ENCODE peak calls at places on chromosomes 7 and 10, in six cellular contexts. One of them, this sample, is unnamed.

GRCh38 chr7:148773344-148773743 is 74.6 kb downstream of the CUL1 start:
- DNase-seq in uterus: no peak
- DNase-seq in WERI-Rb-1: no peak
- DNase-seq in fibroblast of pulmonary artery: no peak
- DNase-seq in AG04450: no peak
- DNase-seq in coronary artery: no peak
- DNase-seq in this sample: no peak

GRCh38 chr10:11823989-11824346 is 812 bp downstream of the PROSER2 start:
- DNase-seq in uterus: no peak
- DNase-seq in WERI-Rb-1: no peak
- DNase-seq in fibroblast of pulmonary artery: peak; percentile 29
- DNase-seq in AG04450: no peak
- DNase-seq in coronary artery: no peak
- DNase-seq in this sample: peak; percentile 11

GRCh38 chr10:34280599-34281374 is 534.3 kb downstream of the PARD3 start:
- DNase-seq in uterus: peak; percentile 56
- DNase-seq in WERI-Rb-1: no peak
- DNase-seq in fibroblast of pulmonary artery: peak; percentile 99
- DNase-seq in AG04450: peak; percentile 89
- DNase-seq in coronary artery: no peak
- DNase-seq in this sample: peak; percentile 99

GRCh38 chr7:158241919-158242318 is 345.7 kb downstream of the PTPRN2 start:
- DNase-seq in uterus: no peak
- DNase-seq in WERI-Rb-1: no peak
- DNase-seq in fibroblast of pulmonary artery: no peak
- DNase-seq in AG04450: no peak
- DNase-seq in coronary artery: no peak
- DNase-seq in this sample: no peak

GRCh38 chr7:153430931-153431330 is 621.3 kb upstream of the DPP6 start:
- DNase-seq in uterus: no peak
- DNase-seq in WERI-Rb-1: no peak
- DNase-seq in fibroblast of pulmonary artery: no peak
- DNase-seq in AG04450: no peak
- DNase-seq in coronary artery: no peak
- DNase-seq in this sample: no peak

GRCh38 chr10:87593702-87594101 is 66.0 kb upstream of the PAPSS2 start:
- DNase-seq in uterus: no peak
- DNase-seq in WERI-Rb-1: no peak
- DNase-seq in fibroblast of pulmonary artery: no peak
- DNase-seq in AG04450: peak; percentile 11
- DNase-seq in coronary artery: no peak
- DNase-seq in this sample: peak; percentile 24

GRCh38 chr7:48168159-48168558 is 3.1 kb upstream of the ABCA13 start:
- DNase-seq in uterus: no peak
- DNase-seq in WERI-Rb-1: no peak
- DNase-seq in fibroblast of pulmonary artery: peak; percentile 51
- DNase-seq in AG04450: no peak
- DNase-seq in coronary artery: no peak
- DNase-seq in this sample: peak; percentile 7

GRCh38 chr7:77830649-77831355 is 32.2 kb downstream of the PHTF2 start:
- DNase-seq in uterus: no peak
- DNase-seq in WERI-Rb-1: no peak
- DNase-seq in fibroblast of pulmonary artery: no peak
- DNase-seq in AG04450: no peak
- DNase-seq in coronary artery: no peak
- DNase-seq in this sample: no peak

GRCh38 chr10:110802551-110803238 is 69.0 kb upstream of the PDCD4 start:
- DNase-seq in uterus: peak; percentile 46
- DNase-seq in WERI-Rb-1: no peak
- DNase-seq in fibroblast of pulmonary artery: peak; percentile 70
- DNase-seq in AG04450: peak; percentile 71
- DNase-seq in coronary artery: no peak
- DNase-seq in this sample: peak; percentile 75

GRCh38 chr10:121217331-121217730 is 366.2 kb downstream of the WDR11 start:
- DNase-seq in uterus: no peak
- DNase-seq in WERI-Rb-1: no peak
- DNase-seq in fibroblast of pulmonary artery: no peak
- DNase-seq in AG04450: no peak
- DNase-seq in coronary artery: no peak
- DNase-seq in this sample: no peak

GRCh38 chr7:112448891-112449290 is 1.4 kb upstream of the IFRD1 start:
- DNase-seq in uterus: no peak
- DNase-seq in WERI-Rb-1: no peak
- DNase-seq in fibroblast of pulmonary artery: no peak
- DNase-seq in AG04450: no peak
- DNase-seq in coronary artery: no peak
- DNase-seq in this sample: no peak

GRCh38 chr7:82268632-82269031 is 174.9 kb downstream of the CACNA2D1 start:
- DNase-seq in uterus: no peak
- DNase-seq in WERI-Rb-1: no peak
- DNase-seq in fibroblast of pulmonary artery: peak; percentile 18
- DNase-seq in AG04450: no peak
- DNase-seq in coronary artery: no peak
- DNase-seq in this sample: peak; percentile 24

GRCh38 chr10:80539421-80539999 is 1.8 kb downstream of the SH2D4B start:
- DNase-seq in uterus: no peak
- DNase-seq in WERI-Rb-1: no peak
- DNase-seq in fibroblast of pulmonary artery: no peak
- DNase-seq in AG04450: no peak
- DNase-seq in coronary artery: peak; percentile 67
- DNase-seq in this sample: no peak

GRCh38 chr10:91290607-91291006 is 70.1 kb downstream of the PCGF5 start:
- DNase-seq in uterus: no peak
- DNase-seq in WERI-Rb-1: no peak
- DNase-seq in fibroblast of pulmonary artery: no peak
- DNase-seq in AG04450: no peak
- DNase-seq in coronary artery: no peak
- DNase-seq in this sample: no peak
- TF ChIP-seq CTCF in uterus: no peak
- TF ChIP-seq CTCF in WERI-Rb-1: no peak
- TF ChIP-seq CTCF in fibroblast of pulmonary artery: no peak
- TF ChIP-seq CTCF in AG04450: no peak
- TF ChIP-seq CTCF in coronary artery: no peak
- TF ChIP-seq CTCF in this sample: no peak

GRCh38 chr10:132387723-132388210 is 9.2 kb upstream of the PWWP2B start:
- DNase-seq in uterus: peak; percentile 76
- DNase-seq in WERI-Rb-1: peak; percentile 67
- DNase-seq in fibroblast of pulmonary artery: peak; percentile 42
- DNase-seq in AG04450: no peak
- DNase-seq in coronary artery: no peak
- DNase-seq in this sample: peak; percentile 54
- H3K4me3 ChIP-seq in uterus: no peak overlapping the region
- H3K4me3 ChIP-seq in WERI-Rb-1: no peak overlapping the region
- H3K4me3 ChIP-seq in fibroblast of pulmonary artery: no peak overlapping the region
- H3K4me3 ChIP-seq in AG04450: no peak overlapping the region
- H3K4me3 ChIP-seq in coronary artery: peak overlapping the region; percentile 51
- H3K4me3 ChIP-seq in this sample: no peak overlapping the region

GRCh38 chr10:107409517-107409916 is 245.0 kb upstream of the SORCS1 start:
- DNase-seq in uterus: no peak
- DNase-seq in WERI-Rb-1: peak; percentile 22
- DNase-seq in fibroblast of pulmonary artery: peak; percentile 62
- DNase-seq in AG04450: no peak
- DNase-seq in coronary artery: no peak
- DNase-seq in this sample: peak; percentile 44
- TF ChIP-seq CTCF in uterus: no peak
- TF ChIP-seq CTCF in WERI-Rb-1: peak; percentile 40
- TF ChIP-seq CTCF in fibroblast of pulmonary artery: peak; percentile 37
- TF ChIP-seq CTCF in AG04450: no peak
- TF ChIP-seq CTCF in coronary artery: no peak
- TF ChIP-seq CTCF in this sample: peak; percentile 17

DNA sequence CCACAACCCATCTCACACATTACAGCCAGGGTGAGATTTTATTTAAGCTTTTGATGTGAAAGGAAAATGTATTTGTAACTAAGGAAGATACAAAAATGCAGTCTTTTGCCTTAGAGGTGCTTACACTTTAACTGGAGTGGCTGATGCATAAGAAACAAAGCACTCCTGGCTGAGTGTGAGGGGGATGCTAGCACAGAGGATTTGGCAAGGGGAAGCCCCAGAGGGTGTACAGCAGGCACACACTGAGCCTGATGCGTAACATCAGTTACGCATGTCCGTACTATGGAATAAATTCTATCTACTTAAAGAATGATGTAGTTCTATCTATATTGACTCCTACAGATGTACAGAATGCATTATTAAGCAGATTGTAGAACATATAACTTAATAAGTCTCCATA is 17.8 kb downstream of the GIMAP8 start:
- DNase-seq in uterus: no peak
- DNase-seq in WERI-Rb-1: no peak
- DNase-seq in fibroblast of pulmonary artery: no peak
- DNase-seq in AG04450: no peak
- DNase-seq in coronary artery: no peak
- DNase-seq in this sample: no peak
- H3K4me3 ChIP-seq in uterus: no peak overlapping the region
- H3K4me3 ChIP-seq in WERI-Rb-1: no peak overlapping the region
- H3K4me3 ChIP-seq in fibroblast of pulmonary artery: no peak overlapping the region
- H3K4me3 ChIP-seq in AG04450: no peak overlapping the region
- H3K4me3 ChIP-seq in coronary artery: peak overlapping the region; percentile 50
- H3K4me3 ChIP-seq in this sample: no peak overlapping the region

GRCh38 chr10:126798649-126799048 is 106.6 kb upstream of the DOCK1 start:
- DNase-seq in uterus: no peak
- DNase-seq in WERI-Rb-1: no peak
- DNase-seq in fibroblast of pulmonary artery: no peak
- DNase-seq in AG04450: no peak
- DNase-seq in coronary artery: no peak
- DNase-seq in this sample: no peak
- TF ChIP-seq CTCF in uterus: no peak
- TF ChIP-seq CTCF in WERI-Rb-1: no peak
- TF ChIP-seq CTCF in fibroblast of pulmonary artery: no peak
- TF ChIP-seq CTCF in AG04450: no peak
- TF ChIP-seq CTCF in coronary artery: no peak
- TF ChIP-seq CTCF in this sample: no peak

GRCh38 chr7:117091721-117092120 is 138.4 kb downstream of the ST7 start:
- DNase-seq in uterus: no peak
- DNase-seq in WERI-Rb-1: no peak
- DNase-seq in fibroblast of pulmonary artery: no peak
- DNase-seq in AG04450: no peak
- DNase-seq in coronary artery: no peak
- DNase-seq in this sample: no peak
- H3K4me3 ChIP-seq in uterus: no peak overlapping the region
- H3K4me3 ChIP-seq in WERI-Rb-1: no peak overlapping the region
- H3K4me3 ChIP-seq in fibroblast of pulmonary artery: no peak overlapping the region
- H3K4me3 ChIP-seq in AG04450: no peak overlapping the region
- H3K4me3 ChIP-seq in coronary artery: no peak overlapping the region
- H3K4me3 ChIP-seq in this sample: no peak overlapping the region

This sample was measured in cardiac fibroblast.